ENCODE peak calls at places on chromosomes 16 and 17, in six cellular contexts. U is Peyer's patch, L is stomach, O is heart right ventricle, F is psoas muscle, Z is uterus. C is an unnamed sample.

GRCh38 chr17:8680402-8680801 is 49.9 kb upstream of the MYH10 start:
- DNase-seq in U (no peak), F (no peak), L (no peak), O (no peak), Z (no peak), C (no peak)

GRCh38 chr17:83041305-83041704 is 38.1 kb upstream of the METRNL start:
- DNase-seq in U (no peak), Z (no peak), L (no peak), O (no peak), F (no peak), C (no peak)

GRCh38 chr17:40443988-40444899 is 994 bp downstream of the IGFBP4 start:
- DNase-seq in O (no peak), L (no peak), Z (peak), F (no peak), U (no peak), C (no peak)

GRCh38 chr16:67909056-67909742 is 16.1 kb downstream of the PSKH1 start:
- DNase-seq in F (no peak), Z (no peak), L (no peak), O (no peak), U (no peak), C (no peak)

GRCh38 chr16:84692451-84692850 is 7.3 kb upstream of the USP10 start:
- DNase-seq in Z (no peak), L (no peak), U (no peak), F (no peak), O (no peak), C (no peak)

GRCh38 chr17:13721705-13722104 is 120.0 kb upstream of the HS3ST3A1 start:
- DNase-seq in L (no peak), O (no peak), Z (no peak), U (no peak), F (no peak), C (no peak)

GRCh38 chr17:44738214-44738906 is 20.4 kb upstream of the ADAM11 start:
- DNase-seq in L (no peak), O (no peak), Z (no peak), F (no peak), U (no peak), C (no peak)

GRCh38 chr16:3514621-3515020 is 13.8 kb downstream of the CLUAP1 start:
- DNase-seq in U (no peak), L (no peak), F (no peak), O (no peak), Z (no peak), C (no peak)

GRCh38 chr16:79707867-79708266 is 107.3 kb upstream of the MAF start:
- DNase-seq in Z (peak), L (peak), F (peak), U (no peak), O (peak), C (no peak)

GRCh38 chr17:48023408-48024148 is 14.0 kb downstream of the COPZ2 start:
- DNase-seq in F (peak), O (peak), L (peak), U (peak), Z (peak), C (peak)

GRCh38 chr16:68379472-68380347 is 68.6 kb downstream of the SMPD3 start:
- DNase-seq in L (no peak), F (no peak), Z (no peak), U (no peak), O (no peak), C (peak)

GRCh38 chr17:65455972-65456343 is 105.5 kb downstream of the AXIN2 start:
- DNase-seq in F (peak), Z (no peak), L (no peak), O (peak), U (no peak), C (no peak)

GRCh38 chr17:49210158-49211029 is at the start of the genes ABI3 and GNGT2:
- DNase-seq in L (peak), F (peak), U (peak), Z (no peak), O (peak), C (peak)

GRCh38 chr16:27366687-27367462 is 35.1 kb upstream of the IL21R start:
- DNase-seq in F (no peak), O (no peak), Z (no peak), U (no peak), L (no peak), C (no peak)

GRCh38 chr17:13568746-13569739 is 32.7 kb downstream of the HS3ST3A1 start:
- DNase-seq in F (no peak), Z (no peak), L (no peak), U (no peak), O (peak), C (no peak)

GRCh38 chr17:43645765-43646481 is 15.8 kb downstream of the MEOX1 start:
- DNase-seq in O (peak), U (no peak), F (peak), Z (peak), L (peak), C (peak)

GRCh38 chr17:55641559-55642160 is 81.0 kb downstream of the TMEM100 start:
- DNase-seq in Z (peak), U (peak), F (peak), O (peak), L (peak), C (no peak)

GRCh38 chr17:78132086-78132676 is 1.6 kb downstream of the TMC8 start:
- DNase-seq in O (no peak), Z (no peak), F (peak), U (peak), L (peak), C (peak)
- H3K4me3 ChIP-seq in O (peak), Z (no peak), F (peak), U (peak), L (peak), C (peak)

GRCh38 chr16:1879477-1879876 is 7.5 kb upstream of the MEIOB start:
- DNase-seq in O (no peak), Z (no peak), U (no peak), L (no peak), F (no peak), C (no peak)

GRCh38 chr16:1887711-1888354 is 15.9 kb upstream of the MEIOB start:
- DNase-seq in Z (no peak), F (no peak), U (no peak), L (no peak), O (no peak), C (peak)

GRCh38 chr16:1890024-1890700 is 18.2 kb upstream of the MEIOB start:
- DNase-seq in L (no peak), U (no peak), F (no peak), O (no peak), Z (no peak), C (no peak)

GRCh38 chr16:1884889-1885288 is 12.9 kb upstream of the MEIOB start:
- DNase-seq in O (no peak), F (no peak), Z (no peak), U (no peak), L (no peak), C (no peak)

GRCh38 chr16:1884155-1884760 is 12.3 kb upstream of the MEIOB start:
- DNase-seq in O (no peak), U (no peak), Z (no peak), L (no peak), F (no peak), C (no peak)
- TF ChIP-seq CTCF in O (no peak), U (peak), Z (no peak), L (no peak), F (no peak), C (no peak)

GRCh38 chr17:2608350-2608913 is 15.0 kb downstream of the PAFAH1B1 start:
- DNase-seq in O (no peak), L (no peak), F (no peak), Z (no peak), U (no peak), C (no peak)

GRCh38 chr17:2598166-2598565 is 4.7 kb downstream of the PAFAH1B1 start:
- DNase-seq in O (no peak), L (no peak), F (no peak), Z (no peak), U (no peak), C (no peak)

GRCh38 chr17:2602597-2603017 is 9.2 kb downstream of the PAFAH1B1 start:
- DNase-seq in U (no peak), O (no peak), Z (no peak), F (no peak), L (no peak), C (no peak)
- H3K27ac ChIP-seq in U (no peak), O (no peak), Z (no peak), F (peak), L (peak), C (no peak)

DNA sequence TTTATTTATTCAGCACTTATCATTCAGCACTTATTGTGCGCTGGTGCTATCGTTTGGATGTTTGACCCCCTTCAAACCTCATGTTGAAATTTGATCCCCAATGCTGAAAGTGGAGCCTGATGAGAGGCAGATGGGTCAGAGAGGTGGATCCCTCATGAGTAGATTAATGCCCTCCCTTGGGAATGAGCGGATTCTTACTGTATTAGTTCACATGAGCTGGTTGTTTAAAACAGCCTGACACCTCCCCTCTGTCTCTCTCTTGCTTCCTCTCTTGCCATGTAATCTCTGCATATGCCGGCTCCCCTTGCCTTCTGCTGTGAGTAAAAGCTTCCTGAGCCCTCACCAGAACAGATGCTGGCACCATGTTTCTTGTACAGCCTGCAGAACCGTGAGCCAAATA is 111.1 kb downstream of the CACNG3 start:
- DNase-seq in O (no peak), F (no peak), L (no peak), Z (no peak), U (no peak), C (no peak)
- H3K4me3 ChIP-seq in O (no peak), F (no peak), L (no peak), Z (no peak), U (no peak), C (no peak)

GRCh38 chr17:1640329-1641064 is 5.0 kb downstream of the SCARF1 start:
- DNase-seq in O (no peak), F (no peak), L (peak), Z (no peak), U (no peak), C (peak)

GRCh38 chr17:1643293-1643998 is 2.1 kb downstream of the SCARF1 start:
- DNase-seq in F (peak), Z (no peak), L (peak), O (no peak), U (peak), C (peak)

GRCh38 chr17:1638624-1639300 is 6.8 kb downstream of the SCARF1 start:
- DNase-seq in Z (no peak), O (no peak), U (no peak), F (no peak), L (no peak), C (no peak)

GRCh38 chr17:1639549-1639948 is 6.0 kb downstream of the SCARF1 start:
- DNase-seq in O (no peak), L (no peak), U (no peak), F (no peak), Z (no peak), C (peak)

GRCh38 chr17:1641065-1641403 is 4.5 kb downstream of the SCARF1 start:
- DNase-seq in L (no peak), O (no peak), F (no peak), Z (no peak), U (no peak), C (peak)
- TF ChIP-seq CTCF in L (no peak), O (no peak), F (no peak), Z (no peak), U (no peak), C (no peak)

GRCh38 chr17:79497949-79498348 is 112.9 kb downstream of the RBFOX3 start:
- DNase-seq in L (no peak), Z (no peak), F (no peak), O (no peak), U (no peak), C (no peak)
- H3K27ac ChIP-seq in L (no peak), Z (no peak), F (no peak), O (no peak), U (no peak), C (no peak)

GRCh38 chr16:5735444-5735843 is 637.8 kb upstream of the EEF2KMT start:
- DNase-seq in F (no peak), O (no peak), Z (no peak), L (no peak), U (no peak), C (peak)
- H3K4me3 ChIP-seq in F (no peak), O (no peak), Z (no peak), L (no peak), U (no peak), C (no peak)

GRCh38 chr17:41456206-41456605 is 11.0 kb downstream of the KRT32 start:
- DNase-seq in U (no peak), Z (no peak), F (no peak), O (no peak), L (no peak), C (no peak)
- TF ChIP-seq CTCF in U (no peak), Z (no peak), F (no peak), O (peak), L (no peak), C (no peak)

GRCh38 chr16:20903116-20903888 is 2.7 kb downstream of the LYRM1 start:
- DNase-seq in F (no peak), O (no peak), L (no peak), Z (no peak), U (no peak), C (no peak)

GRCh38 chr16:20901068-20901440 is 483 bp downstream of the LYRM1 start:
- DNase-seq in L (no peak), U (no peak), Z (no peak), O (no peak), F (no peak), C (no peak)

GRCh38 chr16:20901441-20902112 is 1.0 kb downstream of the LYRM1 start:
- DNase-seq in Z (peak), L (peak), O (peak), U (peak), F (peak), C (peak)

GRCh38 chr16:20903889-20904506 is 3.4 kb downstream of the LYRM1 start:
- DNase-seq in Z (no peak), F (no peak), U (no peak), L (no peak), O (no peak), C (no peak)

GRCh38 chr16:20902426-20902825 is 1.9 kb downstream of the LYRM1 start:
- DNase-seq in L (no peak), F (no peak), Z (no peak), O (no peak), U (no peak), C (no peak)
- H3K27ac ChIP-seq in L (peak), F (peak), Z (peak), O (peak), U (no peak), C (peak)